ENCODE peak calls at places on chromosomes 2 and 18, in ten cellular contexts. K, Y, Q, F, G, D, T, P, J and S are unnamed samples.

GRCh38 chr2:71935291-71935848 is 212.3 kb downstream of the CYP26B1 start:
- DNase-seq in F (no peak), Y (no peak), K (peak), J (no peak), D (no peak), Q (peak), P (peak), G (peak), T (peak), S (peak)

GRCh38 chr2:229344151-229344551 is 73.1 kb upstream of the PID1 start:
- DNase-seq in T (peak), F (no peak), J (no peak), D (no peak), Q (no peak), P (no peak), Y (no peak), K (no peak), G (no peak), S (peak)

GRCh38 chr18:3233004-3233403 is 13.2 kb upstream of the MYOM1 start:
- DNase-seq in J (no peak), Y (no peak), K (no peak), F (no peak), D (no peak), P (no peak), G (no peak), Q (no peak), T (no peak), S (no peak)

GRCh38 chr18:13235981-13236380 is 17.4 kb downstream of the LDLRAD4 start:
- DNase-seq in T (no peak), F (peak), P (no peak), K (peak), Q (peak), G (peak), J (no peak), Y (no peak), D (no peak), S (no peak)

GRCh38 chr2:28401948-28402550 is 9.4 kb downstream of the FOSL2 start:
- DNase-seq in J (no peak), D (no peak), Y (no peak), Q (peak), T (no peak), P (no peak), G (no peak), F (no peak), K (no peak), S (no peak)

GRCh38 chr2:241894681-241895426 is 25.3 kb downstream of the RTP5 start:
- DNase-seq in Y (no peak), Q (no peak), D (no peak), P (no peak), F (no peak), K (peak), G (no peak), J (no peak), T (no peak), S (no peak)

GRCh38 chr18:30135938-30136337 is 906.6 kb downstream of the DSC3 start:
- DNase-seq in P (no peak), Y (no peak), J (no peak), Q (no peak), F (no peak), T (no peak), G (no peak), K (no peak), D (no peak), S (no peak)

GRCh38 chr2:10390369-10390801 is 57.7 kb downstream of the ODC1 start:
- DNase-seq in J (no peak), T (no peak), P (no peak), K (no peak), G (no peak), Y (no peak), Q (no peak), D (no peak), F (no peak), S (no peak)

GRCh38 chr2:150219861-150220260 is 267.6 kb downstream of the RND3 start:
- DNase-seq in P (no peak), Y (no peak), K (no peak), F (no peak), T (no peak), D (no peak), J (no peak), Q (no peak), G (no peak), S (no peak)

GRCh38 chr2:232325324-232326273 is 53.0 kb upstream of the ALPP start:
- DNase-seq in D (no peak), F (peak), Q (peak), J (peak), T (no peak), Y (no peak), K (peak), P (no peak), G (peak), S (no peak)

GRCh38 chr2:16507655-16508054 is 158.0 kb downstream of the CYRIA start:
- DNase-seq in J (no peak), G (no peak), P (no peak), F (no peak), Q (peak), Y (no peak), T (no peak), K (no peak), D (no peak), S (no peak)